ENCODE peak calls at places on chromosomes 4 and X, in eight cellular contexts. L is NCI-H2171 treated with DMSO at 0.1 percent for 48 hours; U is esophagus muscularis mucosa; E is activated T-cell treated with anti-CD3 and anti-CD28 coated beads, Interleukin-2, amount 50 U/mL, for 24 hours; O is stimulated activated CD4-positive, alpha-beta T cell treated with anti-CD3 and anti-CD28 coated beads, TNF-alpha, amount 100 ng/mL, for 4 hours; X is LoVo; D is activated T-helper 1 cell treated with anti-CD3 and anti-CD28 coated beads, Interleukin-2, amount 50 U/mL, for 16 hours; W is smooth muscle cell of the brain vasculature. C is an unnamed sample.

GRCh38 chr4:152850377-152850776 is 70.6 kb downstream of the ARFIP1 start:
- DNase-seq in L (no peak), U (no peak), E (no peak), O (peak), X (no peak), D (no peak), W (no peak), C (no peak)

GRCh38 chrX:70998402-70999027 is 67.6 kb upstream of the SLC7A3 start:
- DNase-seq in L (peak), U (no peak), E (no peak), O (no peak), X (peak), D (no peak), W (no peak), C (peak)

GRCh38 chrX:143854006-143854405 is 29.9 kb upstream of the UBE2NL start:
- DNase-seq in L (no peak), U (no peak), E (no peak), O (no peak), X (no peak), D (no peak), W (no peak), C (no peak)

GRCh38 chr4:115923152-115923551 is 809.7 kb upstream of the NDST4 start:
- DNase-seq in L (no peak), U (no peak), E (no peak), O (no peak), X (no peak), D (no peak), W (no peak), C (no peak)

GRCh38 chr4:109752545-109752944 is 22.7 kb upstream of the PLA2G12A start:
- DNase-seq in L (no peak), U (no peak), E (no peak), O (no peak), X (no peak), D (no peak), W (no peak), C (no peak)

GRCh38 chr4:99179626-99180025 is 35.5 kb upstream of the ADH4 start:
- DNase-seq in L (peak), U (no peak), E (no peak), O (no peak), X (no peak), D (no peak), W (no peak), C (no peak)

GRCh38 chr4:139988863-139989765 is 164.9 kb downstream of the MAML3 start:
- DNase-seq in L (no peak), U (no peak), E (peak), O (peak), X (peak), D (no peak), W (peak), C (peak)

GRCh38 chrX:96929036-96929435 is 45.3 kb downstream of the RPA4 start:
- DNase-seq in L (peak), U (no peak), E (no peak), O (no peak), X (no peak), D (no peak), W (no peak), C (no peak)

GRCh38 chr4:1395941-1396805 is 10.1 kb downstream of the NKX1-1 start:
- DNase-seq in L (no peak), U (no peak), E (peak), O (no peak), X (no peak), D (no peak), W (no peak), C (no peak)

GRCh38 chr4:48331577-48332340 is 9.6 kb upstream of the SLAIN2 start:
- DNase-seq in L (no peak), U (no peak), E (no peak), O (no peak), X (no peak), D (no peak), W (no peak), C (no peak)

GRCh38 chr4:119204898-119205297 is 7.6 kb upstream of the USP53 start:
- DNase-seq in L (no peak), U (no peak), E (no peak), O (no peak), X (no peak), D (no peak), W (no peak), C (no peak)

GRCh38 chr4:177964693-177965168 is 522.5 kb upstream of the AGA start:
- DNase-seq in L (no peak), U (no peak), E (no peak), O (no peak), X (no peak), D (no peak), W (no peak), C (no peak)

GRCh38 chr4:184748251-184748652 is 14.4 kb upstream of the CENPU start:
- DNase-seq in L (no peak), U (no peak), E (no peak), O (no peak), X (no peak), D (no peak), W (no peak), C (no peak)

GRCh38 chrX:140163376-140164159 is 198.2 kb upstream of the CXorf66 start:
- DNase-seq in L (no peak), U (no peak), E (no peak), O (no peak), X (no peak), D (no peak), W (no peak), C (no peak)

GRCh38 chr4:53914313-53915016 is 149.9 kb downstream of the CHIC2 start:
- DNase-seq in L (no peak), U (peak), E (no peak), O (no peak), X (no peak), D (no peak), W (no peak), C (no peak)

GRCh38 chrX:118780915-118781314 is 42.7 kb upstream of the ZCCHC12 start:
- DNase-seq in L (no peak), U (no peak), E (no peak), O (no peak), X (no peak), D (no peak), W (no peak), C (no peak)

GRCh38 chrX:51894697-51895336 is 1.4 kb downstream of the MAGED1 start:
- DNase-seq in L (no peak), U (no peak), E (no peak), O (no peak), X (no peak), D (no peak), W (no peak), C (peak)

GRCh38 chr4:90842960-90843359 is 715.8 kb downstream of the CCSER1 start:
- DNase-seq in L (no peak), U (no peak), E (no peak), O (no peak), X (peak), D (no peak), W (no peak), C (no peak)

GRCh38 chr4:182023469-182023868 is 219.7 kb upstream of the TENM3 start:
- DNase-seq in L (no peak), U (no peak), E (no peak), O (no peak), X (no peak), D (no peak), W (no peak), C (no peak)

GRCh38 chr4:89823416-89823815 is 13.5 kb downstream of the SNCA start:
- DNase-seq in L (no peak), U (no peak), E (no peak), O (no peak), X (no peak), D (no peak), W (no peak), C (no peak)

GRCh38 chr4:40253906-40254305 is 57.1 kb downstream of the RHOH start:
- DNase-seq in L (no peak), U (no peak), E (no peak), O (no peak), X (no peak), D (no peak), W (no peak), C (no peak)

GRCh38 chr4:41260315-41260714 is 3.6 kb downstream of the UCHL1 start:
- DNase-seq in L (no peak), U (no peak), E (no peak), O (no peak), X (no peak), D (no peak), W (no peak), C (no peak)

GRCh38 chr4:147891476-147892115 is 159.7 kb downstream of the ARHGAP10 start:
- DNase-seq in L (no peak), U (no peak), E (no peak), O (no peak), X (no peak), D (no peak), W (no peak), C (no peak)

GRCh38 chr4:8191136-8191747 is 7.8 kb upstream of the SH3TC1 start:
- DNase-seq in L (no peak), U (peak), E (no peak), O (no peak), X (peak), D (no peak), W (no peak), C (peak)

GRCh38 chr4:139887962-139888735 is 222.5 kb downstream of the MGST2 start:
- DNase-seq in L (no peak), U (peak), E (no peak), O (no peak), X (no peak), D (no peak), W (no peak), C (no peak)

GRCh38 chr4:128249787-128250668 is 37.6 kb downstream of the PGRMC2 start:
- DNase-seq in L (no peak), U (no peak), E (no peak), O (no peak), X (no peak), D (no peak), W (no peak), C (no peak)

GRCh38 chrX:69388526-69388925 is 115.6 kb upstream of the NALF2 start:
- DNase-seq in L (peak), U (no peak), E (no peak), O (no peak), X (no peak), D (no peak), W (no peak), C (no peak)

GRCh38 chrX:1242901-1243402 is 25.7 kb upstream of the CSF2RA start:
- DNase-seq in L (no peak), U (no peak), E (no peak), O (no peak), X (no peak), D (no peak), W (no peak), C (no peak)

GRCh38 chr4:184960505-184960971 is 57.8 kb upstream of the HELT start:
- DNase-seq in L (no peak), U (no peak), E (no peak), O (no peak), X (no peak), D (no peak), W (peak), C (no peak)

GRCh38 chr4:80171251-80171650 is 26.1 kb upstream of the PRDM8 start:
- DNase-seq in L (no peak), U (no peak), E (no peak), O (no peak), X (no peak), D (no peak), W (no peak), C (no peak)

GRCh38 chr4:5893013-5893580 is at the start of gene CRMP1:
- DNase-seq in L (peak), U (no peak), E (no peak), O (no peak), X (no peak), D (no peak), W (no peak), C (peak)

GRCh38 chr4:90445380-90445779 is 318.2 kb downstream of the CCSER1 start:
- DNase-seq in L (no peak), U (no peak), E (no peak), O (no peak), X (no peak), D (no peak), W (no peak), C (no peak)

GRCh38 chr4:24482871-24483270 is 101.5 kb downstream of the DHX15 start:
- DNase-seq in L (no peak), U (no peak), E (no peak), O (no peak), X (no peak), D (no peak), W (no peak), C (no peak)

C was measured in heart right ventricle.